ENCODE peak calls at places on chromosomes 3 and 15, in ten cellular contexts. One of them, this sample, is unnamed.

GRCh38 chr3:58062469-58062868 is 54.2 kb downstream of the FLNB start:
- ATAC-seq in right cardiac atrium: no peak
- ATAC-seq in PC-3: no peak
- ATAC-seq in activated naive CD4-positive, alpha-beta T cell treated with anti-CD3 and anti-CD28 coated beads, Interleukin-2, amount 50 U/mL, for 72 hours: no peak
- ATAC-seq in sciatic nerve: peak
- ATAC-seq in activated T-helper 17 cell treated with anti-CD3 and anti-CD28 coated beads, Interleukin-2, amount 50 U/mL, for 72 hours: no peak
- ATAC-seq in Right ventricle myocardium superior: peak
- ATAC-seq in stimulated activated effector memory CD8-positive, alpha-beta T cell treated with anti-CD3 and anti-CD28 coated beads, Interleukin-12 subunit alpha, Interleukin-12 subunit beta, amount 100 ng/mL, for 72 hours: no peak
- ATAC-seq in K562: peak
- ATAC-seq in upper lobe of left lung: no peak
- ATAC-seq in this sample: peak

GRCh38 chr15:48002772-48003171 is 118.0 kb upstream of the SLC24A5 start:
- ATAC-seq in stimulated activated effector memory CD8-positive, alpha-beta T cell treated with anti-CD3 and anti-CD28 coated beads, Interleukin-12 subunit alpha, Interleukin-12 subunit beta, amount 100 ng/mL, for 72 hours: no peak
- ATAC-seq in upper lobe of left lung: no peak
- ATAC-seq in right cardiac atrium: no peak
- ATAC-seq in activated T-helper 17 cell treated with anti-CD3 and anti-CD28 coated beads, Interleukin-2, amount 50 U/mL, for 72 hours: no peak
- ATAC-seq in K562: no peak
- ATAC-seq in PC-3: peak
- ATAC-seq in activated naive CD4-positive, alpha-beta T cell treated with anti-CD3 and anti-CD28 coated beads, Interleukin-2, amount 50 U/mL, for 72 hours: no peak
- ATAC-seq in sciatic nerve: no peak
- ATAC-seq in Right ventricle myocardium superior: no peak
- ATAC-seq in this sample: no peak

GRCh38 chr3:46191730-46192129 is 16.4 kb downstream of the CCR1 start:
- ATAC-seq in upper lobe of left lung: no peak
- ATAC-seq in stimulated activated effector memory CD8-positive, alpha-beta T cell treated with anti-CD3 and anti-CD28 coated beads, Interleukin-12 subunit alpha, Interleukin-12 subunit beta, amount 100 ng/mL, for 72 hours: no peak
- ATAC-seq in activated naive CD4-positive, alpha-beta T cell treated with anti-CD3 and anti-CD28 coated beads, Interleukin-2, amount 50 U/mL, for 72 hours: no peak
- ATAC-seq in K562: no peak
- ATAC-seq in sciatic nerve: peak
- ATAC-seq in right cardiac atrium: no peak
- ATAC-seq in activated T-helper 17 cell treated with anti-CD3 and anti-CD28 coated beads, Interleukin-2, amount 50 U/mL, for 72 hours: no peak
- ATAC-seq in Right ventricle myocardium superior: peak
- ATAC-seq in PC-3: no peak
- ATAC-seq in this sample: no peak

GRCh38 chr15:58551764-58552504 is 120.1 kb downstream of the LIPC start:
- ATAC-seq in activated naive CD4-positive, alpha-beta T cell treated with anti-CD3 and anti-CD28 coated beads, Interleukin-2, amount 50 U/mL, for 72 hours: peak
- ATAC-seq in activated T-helper 17 cell treated with anti-CD3 and anti-CD28 coated beads, Interleukin-2, amount 50 U/mL, for 72 hours: peak
- ATAC-seq in K562: peak
- ATAC-seq in Right ventricle myocardium superior: peak
- ATAC-seq in stimulated activated effector memory CD8-positive, alpha-beta T cell treated with anti-CD3 and anti-CD28 coated beads, Interleukin-12 subunit alpha, Interleukin-12 subunit beta, amount 100 ng/mL, for 72 hours: no peak
- ATAC-seq in upper lobe of left lung: peak
- ATAC-seq in PC-3: no peak
- ATAC-seq in right cardiac atrium: peak
- ATAC-seq in sciatic nerve: peak
- ATAC-seq in this sample: peak

GRCh38 chr3:61530355-61530754 is 31.0 kb upstream of the PTPRG start:
- ATAC-seq in PC-3: peak
- ATAC-seq in right cardiac atrium: no peak
- ATAC-seq in K562: no peak
- ATAC-seq in activated naive CD4-positive, alpha-beta T cell treated with anti-CD3 and anti-CD28 coated beads, Interleukin-2, amount 50 U/mL, for 72 hours: no peak
- ATAC-seq in activated T-helper 17 cell treated with anti-CD3 and anti-CD28 coated beads, Interleukin-2, amount 50 U/mL, for 72 hours: no peak
- ATAC-seq in stimulated activated effector memory CD8-positive, alpha-beta T cell treated with anti-CD3 and anti-CD28 coated beads, Interleukin-12 subunit alpha, Interleukin-12 subunit beta, amount 100 ng/mL, for 72 hours: no peak
- ATAC-seq in upper lobe of left lung: no peak
- ATAC-seq in sciatic nerve: no peak
- ATAC-seq in Right ventricle myocardium superior: peak
- ATAC-seq in this sample: peak

GRCh38 chr15:78159395-78159794 is 10.2 kb downstream of the IDH3A start:
- ATAC-seq in sciatic nerve: no peak
- ATAC-seq in K562: no peak
- ATAC-seq in stimulated activated effector memory CD8-positive, alpha-beta T cell treated with anti-CD3 and anti-CD28 coated beads, Interleukin-12 subunit alpha, Interleukin-12 subunit beta, amount 100 ng/mL, for 72 hours: no peak
- ATAC-seq in right cardiac atrium: peak
- ATAC-seq in activated T-helper 17 cell treated with anti-CD3 and anti-CD28 coated beads, Interleukin-2, amount 50 U/mL, for 72 hours: no peak
- ATAC-seq in activated naive CD4-positive, alpha-beta T cell treated with anti-CD3 and anti-CD28 coated beads, Interleukin-2, amount 50 U/mL, for 72 hours: no peak
- ATAC-seq in Right ventricle myocardium superior: peak
- ATAC-seq in PC-3: no peak
- ATAC-seq in upper lobe of left lung: no peak
- ATAC-seq in this sample: no peak

GRCh38 chr3:102733811-102734574 is 299.2 kb downstream of the ZPLD1 start:
- ATAC-seq in stimulated activated effector memory CD8-positive, alpha-beta T cell treated with anti-CD3 and anti-CD28 coated beads, Interleukin-12 subunit alpha, Interleukin-12 subunit beta, amount 100 ng/mL, for 72 hours: no peak
- ATAC-seq in activated naive CD4-positive, alpha-beta T cell treated with anti-CD3 and anti-CD28 coated beads, Interleukin-2, amount 50 U/mL, for 72 hours: no peak
- ATAC-seq in activated T-helper 17 cell treated with anti-CD3 and anti-CD28 coated beads, Interleukin-2, amount 50 U/mL, for 72 hours: no peak
- ATAC-seq in right cardiac atrium: no peak
- ATAC-seq in PC-3: no peak
- ATAC-seq in K562: no peak
- ATAC-seq in sciatic nerve: peak
- ATAC-seq in Right ventricle myocardium superior: no peak
- ATAC-seq in upper lobe of left lung: no peak
- ATAC-seq in this sample: peak

GRCh38 chr3:98563661-98564281 is 29.6 kb downstream of the CPOX start:
- ATAC-seq in activated naive CD4-positive, alpha-beta T cell treated with anti-CD3 and anti-CD28 coated beads, Interleukin-2, amount 50 U/mL, for 72 hours: peak
- ATAC-seq in sciatic nerve: no peak
- ATAC-seq in activated T-helper 17 cell treated with anti-CD3 and anti-CD28 coated beads, Interleukin-2, amount 50 U/mL, for 72 hours: peak
- ATAC-seq in right cardiac atrium: no peak
- ATAC-seq in Right ventricle myocardium superior: no peak
- ATAC-seq in K562: no peak
- ATAC-seq in stimulated activated effector memory CD8-positive, alpha-beta T cell treated with anti-CD3 and anti-CD28 coated beads, Interleukin-12 subunit alpha, Interleukin-12 subunit beta, amount 100 ng/mL, for 72 hours: peak
- ATAC-seq in upper lobe of left lung: no peak
- ATAC-seq in PC-3: peak
- ATAC-seq in this sample: no peak

GRCh38 chr3:5766848-5767247 is 579.3 kb downstream of the EDEM1 start:
- ATAC-seq in activated T-helper 17 cell treated with anti-CD3 and anti-CD28 coated beads, Interleukin-2, amount 50 U/mL, for 72 hours: no peak
- ATAC-seq in K562: peak
- ATAC-seq in stimulated activated effector memory CD8-positive, alpha-beta T cell treated with anti-CD3 and anti-CD28 coated beads, Interleukin-12 subunit alpha, Interleukin-12 subunit beta, amount 100 ng/mL, for 72 hours: no peak
- ATAC-seq in activated naive CD4-positive, alpha-beta T cell treated with anti-CD3 and anti-CD28 coated beads, Interleukin-2, amount 50 U/mL, for 72 hours: no peak
- ATAC-seq in right cardiac atrium: no peak
- ATAC-seq in upper lobe of left lung: no peak
- ATAC-seq in Right ventricle myocardium superior: no peak
- ATAC-seq in sciatic nerve: no peak
- ATAC-seq in PC-3: no peak
- ATAC-seq in this sample: no peak

GRCh38 chr3:120780977-120781376 is 38.4 kb downstream of the GTF2E1 start:
- ATAC-seq in right cardiac atrium: no peak
- ATAC-seq in upper lobe of left lung: no peak
- ATAC-seq in PC-3: peak
- ATAC-seq in activated naive CD4-positive, alpha-beta T cell treated with anti-CD3 and anti-CD28 coated beads, Interleukin-2, amount 50 U/mL, for 72 hours: no peak
- ATAC-seq in sciatic nerve: no peak
- ATAC-seq in Right ventricle myocardium superior: no peak
- ATAC-seq in activated T-helper 17 cell treated with anti-CD3 and anti-CD28 coated beads, Interleukin-2, amount 50 U/mL, for 72 hours: peak
- ATAC-seq in K562: no peak
- ATAC-seq in stimulated activated effector memory CD8-positive, alpha-beta T cell treated with anti-CD3 and anti-CD28 coated beads, Interleukin-12 subunit alpha, Interleukin-12 subunit beta, amount 100 ng/mL, for 72 hours: peak
- ATAC-seq in this sample: peak

GRCh38 chr3:102195198-102195948 is 239.4 kb upstream of the ZPLD1 start:
- ATAC-seq in stimulated activated effector memory CD8-positive, alpha-beta T cell treated with anti-CD3 and anti-CD28 coated beads, Interleukin-12 subunit alpha, Interleukin-12 subunit beta, amount 100 ng/mL, for 72 hours: no peak
- ATAC-seq in K562: no peak
- ATAC-seq in sciatic nerve: no peak
- ATAC-seq in activated T-helper 17 cell treated with anti-CD3 and anti-CD28 coated beads, Interleukin-2, amount 50 U/mL, for 72 hours: no peak
- ATAC-seq in Right ventricle myocardium superior: peak
- ATAC-seq in upper lobe of left lung: peak
- ATAC-seq in PC-3: peak
- ATAC-seq in right cardiac atrium: peak
- ATAC-seq in activated naive CD4-positive, alpha-beta T cell treated with anti-CD3 and anti-CD28 coated beads, Interleukin-2, amount 50 U/mL, for 72 hours: no peak
- ATAC-seq in this sample: no peak

GRCh38 chr15:29815000-29815704 is 7.1 kb downstream of the TJP1 start:
- ATAC-seq in stimulated activated effector memory CD8-positive, alpha-beta T cell treated with anti-CD3 and anti-CD28 coated beads, Interleukin-12 subunit alpha, Interleukin-12 subunit beta, amount 100 ng/mL, for 72 hours: no peak
- ATAC-seq in upper lobe of left lung: no peak
- ATAC-seq in activated naive CD4-positive, alpha-beta T cell treated with anti-CD3 and anti-CD28 coated beads, Interleukin-2, amount 50 U/mL, for 72 hours: no peak
- ATAC-seq in Right ventricle myocardium superior: peak
- ATAC-seq in right cardiac atrium: peak
- ATAC-seq in K562: peak
- ATAC-seq in activated T-helper 17 cell treated with anti-CD3 and anti-CD28 coated beads, Interleukin-2, amount 50 U/mL, for 72 hours: no peak
- ATAC-seq in sciatic nerve: no peak
- ATAC-seq in PC-3: peak
- ATAC-seq in this sample: peak

GRCh38 chr3:59486468-59486964 is 436.7 kb upstream of the CFAP20DC start:
- ATAC-seq in stimulated activated effector memory CD8-positive, alpha-beta T cell treated with anti-CD3 and anti-CD28 coated beads, Interleukin-12 subunit alpha, Interleukin-12 subunit beta, amount 100 ng/mL, for 72 hours: no peak
- ATAC-seq in activated T-helper 17 cell treated with anti-CD3 and anti-CD28 coated beads, Interleukin-2, amount 50 U/mL, for 72 hours: no peak
- ATAC-seq in K562: no peak
- ATAC-seq in PC-3: no peak
- ATAC-seq in Right ventricle myocardium superior: peak
- ATAC-seq in activated naive CD4-positive, alpha-beta T cell treated with anti-CD3 and anti-CD28 coated beads, Interleukin-2, amount 50 U/mL, for 72 hours: no peak
- ATAC-seq in upper lobe of left lung: no peak
- ATAC-seq in right cardiac atrium: peak
- ATAC-seq in sciatic nerve: no peak
- ATAC-seq in this sample: no peak

GRCh38 chr3:154095832-154096421 is 25.3 kb upstream of the ARHGEF26 start:
- ATAC-seq in PC-3: peak
- ATAC-seq in upper lobe of left lung: no peak
- ATAC-seq in K562: no peak
- ATAC-seq in right cardiac atrium: no peak
- ATAC-seq in Right ventricle myocardium superior: no peak
- ATAC-seq in sciatic nerve: peak
- ATAC-seq in activated T-helper 17 cell treated with anti-CD3 and anti-CD28 coated beads, Interleukin-2, amount 50 U/mL, for 72 hours: no peak
- ATAC-seq in activated naive CD4-positive, alpha-beta T cell treated with anti-CD3 and anti-CD28 coated beads, Interleukin-2, amount 50 U/mL, for 72 hours: no peak
- ATAC-seq in stimulated activated effector memory CD8-positive, alpha-beta T cell treated with anti-CD3 and anti-CD28 coated beads, Interleukin-12 subunit alpha, Interleukin-12 subunit beta, amount 100 ng/mL, for 72 hours: no peak
- ATAC-seq in this sample: peak

GRCh38 chr3:186356152-186356551 is 5.9 kb downstream of the DGKG start:
- ATAC-seq in stimulated activated effector memory CD8-positive, alpha-beta T cell treated with anti-CD3 and anti-CD28 coated beads, Interleukin-12 subunit alpha, Interleukin-12 subunit beta, amount 100 ng/mL, for 72 hours: no peak
- ATAC-seq in upper lobe of left lung: no peak
- ATAC-seq in activated naive CD4-positive, alpha-beta T cell treated with anti-CD3 and anti-CD28 coated beads, Interleukin-2, amount 50 U/mL, for 72 hours: no peak
- ATAC-seq in sciatic nerve: no peak
- ATAC-seq in Right ventricle myocardium superior: peak
- ATAC-seq in activated T-helper 17 cell treated with anti-CD3 and anti-CD28 coated beads, Interleukin-2, amount 50 U/mL, for 72 hours: no peak
- ATAC-seq in PC-3: no peak
- ATAC-seq in K562: no peak
- ATAC-seq in right cardiac atrium: no peak
- ATAC-seq in this sample: no peak

GRCh38 chr15:75156306-75157215 is 45.1 kb upstream of the C15orf39 start:
- ATAC-seq in right cardiac atrium: no peak
- ATAC-seq in PC-3: no peak
- ATAC-seq in activated T-helper 17 cell treated with anti-CD3 and anti-CD28 coated beads, Interleukin-2, amount 50 U/mL, for 72 hours: no peak
- ATAC-seq in upper lobe of left lung: no peak
- ATAC-seq in activated naive CD4-positive, alpha-beta T cell treated with anti-CD3 and anti-CD28 coated beads, Interleukin-2, amount 50 U/mL, for 72 hours: no peak
- ATAC-seq in Right ventricle myocardium superior: no peak
- ATAC-seq in stimulated activated effector memory CD8-positive, alpha-beta T cell treated with anti-CD3 and anti-CD28 coated beads, Interleukin-12 subunit alpha, Interleukin-12 subunit beta, amount 100 ng/mL, for 72 hours: no peak
- ATAC-seq in K562: no peak
- ATAC-seq in sciatic nerve: no peak
- ATAC-seq in this sample: no peak

GRCh38 chr3:42157915-42158538 is 66.9 kb downstream of the TRAK1 start:
- ATAC-seq in K562: no peak
- ATAC-seq in sciatic nerve: no peak
- ATAC-seq in right cardiac atrium: no peak
- ATAC-seq in activated naive CD4-positive, alpha-beta T cell treated with anti-CD3 and anti-CD28 coated beads, Interleukin-2, amount 50 U/mL, for 72 hours: peak
- ATAC-seq in upper lobe of left lung: no peak
- ATAC-seq in stimulated activated effector memory CD8-positive, alpha-beta T cell treated with anti-CD3 and anti-CD28 coated beads, Interleukin-12 subunit alpha, Interleukin-12 subunit beta, amount 100 ng/mL, for 72 hours: peak
- ATAC-seq in Right ventricle myocardium superior: no peak
- ATAC-seq in PC-3: peak
- ATAC-seq in activated T-helper 17 cell treated with anti-CD3 and anti-CD28 coated beads, Interleukin-2, amount 50 U/mL, for 72 hours: peak
- ATAC-seq in this sample: no peak

GRCh38 chr3:69085543-69086132 is 901 bp downstream of the ARL6IP5 start:
- ATAC-seq in sciatic nerve: peak
- ATAC-seq in activated naive CD4-positive, alpha-beta T cell treated with anti-CD3 and anti-CD28 coated beads, Interleukin-2, amount 50 U/mL, for 72 hours: no peak
- ATAC-seq in upper lobe of left lung: peak
- ATAC-seq in K562: peak
- ATAC-seq in activated T-helper 17 cell treated with anti-CD3 and anti-CD28 coated beads, Interleukin-2, amount 50 U/mL, for 72 hours: no peak
- ATAC-seq in PC-3: peak
- ATAC-seq in right cardiac atrium: peak
- ATAC-seq in Right ventricle myocardium superior: peak
- ATAC-seq in stimulated activated effector memory CD8-positive, alpha-beta T cell treated with anti-CD3 and anti-CD28 coated beads, Interleukin-12 subunit alpha, Interleukin-12 subunit beta, amount 100 ng/mL, for 72 hours: no peak
- ATAC-seq in this sample: peak

GRCh38 chr3:71310595-71311319 is 272.8 kb downstream of the FOXP1 start:
- ATAC-seq in PC-3: peak
- ATAC-seq in Right ventricle myocardium superior: peak
- ATAC-seq in sciatic nerve: peak
- ATAC-seq in activated T-helper 17 cell treated with anti-CD3 and anti-CD28 coated beads, Interleukin-2, amount 50 U/mL, for 72 hours: no peak
- ATAC-seq in right cardiac atrium: peak
- ATAC-seq in upper lobe of left lung: no peak
- ATAC-seq in stimulated activated effector memory CD8-positive, alpha-beta T cell treated with anti-CD3 and anti-CD28 coated beads, Interleukin-12 subunit alpha, Interleukin-12 subunit beta, amount 100 ng/mL, for 72 hours: no peak
- ATAC-seq in activated naive CD4-positive, alpha-beta T cell treated with anti-CD3 and anti-CD28 coated beads, Interleukin-2, amount 50 U/mL, for 72 hours: no peak
- ATAC-seq in K562: no peak
- ATAC-seq in this sample: peak

GRCh38 chr3:85228966-85229365 is 270.2 kb downstream of the CADM2 start:
- ATAC-seq in K562: no peak
- ATAC-seq in activated naive CD4-positive, alpha-beta T cell treated with anti-CD3 and anti-CD28 coated beads, Interleukin-2, amount 50 U/mL, for 72 hours: no peak
- ATAC-seq in sciatic nerve: no peak
- ATAC-seq in upper lobe of left lung: no peak
- ATAC-seq in PC-3: no peak
- ATAC-seq in Right ventricle myocardium superior: no peak
- ATAC-seq in activated T-helper 17 cell treated with anti-CD3 and anti-CD28 coated beads, Interleukin-2, amount 50 U/mL, for 72 hours: no peak
- ATAC-seq in stimulated activated effector memory CD8-positive, alpha-beta T cell treated with anti-CD3 and anti-CD28 coated beads, Interleukin-12 subunit alpha, Interleukin-12 subunit beta, amount 100 ng/mL, for 72 hours: no peak
- ATAC-seq in right cardiac atrium: no peak
- ATAC-seq in this sample: no peak

GRCh38 chr3:128274837-128275236 is 121.6 kb downstream of the EEFSEC start:
- ATAC-seq in activated T-helper 17 cell treated with anti-CD3 and anti-CD28 coated beads, Interleukin-2, amount 50 U/mL, for 72 hours: no peak
- ATAC-seq in right cardiac atrium: no peak
- ATAC-seq in PC-3: peak
- ATAC-seq in stimulated activated effector memory CD8-positive, alpha-beta T cell treated with anti-CD3 and anti-CD28 coated beads, Interleukin-12 subunit alpha, Interleukin-12 subunit beta, amount 100 ng/mL, for 72 hours: no peak
- ATAC-seq in Right ventricle myocardium superior: no peak
- ATAC-seq in K562: no peak
- ATAC-seq in upper lobe of left lung: no peak
- ATAC-seq in sciatic nerve: no peak
- ATAC-seq in activated naive CD4-positive, alpha-beta T cell treated with anti-CD3 and anti-CD28 coated beads, Interleukin-2, amount 50 U/mL, for 72 hours: no peak
- ATAC-seq in this sample: no peak

GRCh38 chr15:32659340-32659831 is 17.9 kb downstream of the SCG5 start:
- ATAC-seq in Right ventricle myocardium superior: peak
- ATAC-seq in upper lobe of left lung: no peak
- ATAC-seq in PC-3: peak
- ATAC-seq in activated naive CD4-positive, alpha-beta T cell treated with anti-CD3 and anti-CD28 coated beads, Interleukin-2, amount 50 U/mL, for 72 hours: no peak
- ATAC-seq in right cardiac atrium: peak
- ATAC-seq in stimulated activated effector memory CD8-positive, alpha-beta T cell treated with anti-CD3 and anti-CD28 coated beads, Interleukin-12 subunit alpha, Interleukin-12 subunit beta, amount 100 ng/mL, for 72 hours: no peak
- ATAC-seq in K562: no peak
- ATAC-seq in activated T-helper 17 cell treated with anti-CD3 and anti-CD28 coated beads, Interleukin-2, amount 50 U/mL, for 72 hours: no peak
- ATAC-seq in sciatic nerve: no peak
- ATAC-seq in this sample: peak

GRCh38 chr3:21750291-21750690 is 719 bp downstream of the ZNF385D start:
- ATAC-seq in activated naive CD4-positive, alpha-beta T cell treated with anti-CD3 and anti-CD28 coated beads, Interleukin-2, amount 50 U/mL, for 72 hours: peak
- ATAC-seq in K562: no peak
- ATAC-seq in right cardiac atrium: no peak
- ATAC-seq in Right ventricle myocardium superior: no peak
- ATAC-seq in upper lobe of left lung: no peak
- ATAC-seq in activated T-helper 17 cell treated with anti-CD3 and anti-CD28 coated beads, Interleukin-2, amount 50 U/mL, for 72 hours: no peak
- ATAC-seq in stimulated activated effector memory CD8-positive, alpha-beta T cell treated with anti-CD3 and anti-CD28 coated beads, Interleukin-12 subunit alpha, Interleukin-12 subunit beta, amount 100 ng/mL, for 72 hours: no peak
- ATAC-seq in PC-3: peak
- ATAC-seq in sciatic nerve: no peak
- ATAC-seq in this sample: peak

GRCh38 chr3:195616681-195617080 is 32.9 kb upstream of the APOD start:
- ATAC-seq in Right ventricle myocardium superior: no peak
- ATAC-seq in PC-3: no peak
- ATAC-seq in K562: no peak
- ATAC-seq in activated T-helper 17 cell treated with anti-CD3 and anti-CD28 coated beads, Interleukin-2, amount 50 U/mL, for 72 hours: no peak
- ATAC-seq in activated naive CD4-positive, alpha-beta T cell treated with anti-CD3 and anti-CD28 coated beads, Interleukin-2, amount 50 U/mL, for 72 hours: no peak
- ATAC-seq in sciatic nerve: no peak
- ATAC-seq in upper lobe of left lung: peak
- ATAC-seq in right cardiac atrium: peak
- ATAC-seq in stimulated activated effector memory CD8-positive, alpha-beta T cell treated with anti-CD3 and anti-CD28 coated beads, Interleukin-12 subunit alpha, Interleukin-12 subunit beta, amount 100 ng/mL, for 72 hours: no peak
- ATAC-seq in this sample: no peak

GRCh38 chr3:37862712-37863551 is 1.3 kb downstream of the CTDSPL start:
- ATAC-seq in PC-3: no peak
- ATAC-seq in sciatic nerve: peak
- ATAC-seq in right cardiac atrium: no peak
- ATAC-seq in Right ventricle myocardium superior: peak
- ATAC-seq in K562: no peak
- ATAC-seq in activated naive CD4-positive, alpha-beta T cell treated with anti-CD3 and anti-CD28 coated beads, Interleukin-2, amount 50 U/mL, for 72 hours: no peak
- ATAC-seq in stimulated activated effector memory CD8-positive, alpha-beta T cell treated with anti-CD3 and anti-CD28 coated beads, Interleukin-12 subunit alpha, Interleukin-12 subunit beta, amount 100 ng/mL, for 72 hours: no peak
- ATAC-seq in upper lobe of left lung: no peak
- ATAC-seq in activated T-helper 17 cell treated with anti-CD3 and anti-CD28 coated beads, Interleukin-2, amount 50 U/mL, for 72 hours: no peak
- ATAC-seq in this sample: no peak

GRCh38 chr3:47961815-47962606 is 54.2 kb downstream of the MAP4 start:
- ATAC-seq in Right ventricle myocardium superior: no peak
- ATAC-seq in activated T-helper 17 cell treated with anti-CD3 and anti-CD28 coated beads, Interleukin-2, amount 50 U/mL, for 72 hours: no peak
- ATAC-seq in K562: peak
- ATAC-seq in sciatic nerve: peak
- ATAC-seq in PC-3: no peak
- ATAC-seq in stimulated activated effector memory CD8-positive, alpha-beta T cell treated with anti-CD3 and anti-CD28 coated beads, Interleukin-12 subunit alpha, Interleukin-12 subunit beta, amount 100 ng/mL, for 72 hours: no peak
- ATAC-seq in upper lobe of left lung: no peak
- ATAC-seq in activated naive CD4-positive, alpha-beta T cell treated with anti-CD3 and anti-CD28 coated beads, Interleukin-2, amount 50 U/mL, for 72 hours: no peak
- ATAC-seq in right cardiac atrium: peak
- ATAC-seq in this sample: peak

This sample was measured in SK-N-SH treated with all-trans-retinoic acid at 6 μM for 48 hours.